ENCODE peak calls at places on chromosomes 11 and 22, in seven cellular contexts. F, X, P, B, L, U and W are unnamed samples.

GRCh38 chr11:120141144-120142071 is 3.5 kb upstream of the TRIM29 start:
- DNase-seq in U (no peak), F (peak; percentile 4), P (peak; percentile 47), L (no peak), B (no peak), X (no peak), W (no peak)

GRCh38 chr11:61816736-61817455 is at the start of gene FADS1:
- DNase-seq in F (peak; percentile 64), P (peak; percentile 94), L (peak; percentile 91), B (peak; percentile 99), X (peak; percentile 73), U (peak; percentile 84), W (peak; percentile 87)

GRCh38 chr11:100994966-100995365 is 134.6 kb downstream of the PGR start:
- DNase-seq in L (no peak), X (peak; percentile 81), U (no peak), B (no peak), P (no peak), F (no peak), W (no peak)

GRCh38 chr11:94968334-94968958 is 4.9 kb downstream of the CWC15 start:
- DNase-seq in L (no peak), B (peak; percentile 61), P (no peak), F (no peak), U (no peak), X (peak; percentile 4), W (peak; percentile 18)

GRCh38 chr22:42905702-42906183 is 48.7 kb upstream of the ARFGAP3 start:
- DNase-seq in P (no peak), X (peak; percentile 4), B (no peak), U (peak; percentile 67), L (no peak), F (peak; percentile 51), W (no peak)

GRCh38 chr11:95084509-95084908 is 5.1 kb upstream of the ENDOD1 start:
- DNase-seq in F (no peak), B (peak; percentile 64), L (no peak), U (no peak), P (no peak), X (peak; percentile 89), W (no peak)

GRCh38 chr11:21654091-21654490 is 538.8 kb upstream of the ANO5 start:
- DNase-seq in L (no peak), U (no peak), F (no peak), P (no peak), B (no peak), X (no peak), W (no peak)

GRCh38 chr11:121039971-121040613 is 16.2 kb downstream of the TBCEL start:
- DNase-seq in P (no peak), L (no peak), B (no peak), F (no peak), U (no peak), X (no peak), W (no peak)

GRCh38 chr22:35649026-35649553 is 844 bp downstream of the APOL6 start:
- DNase-seq in X (no peak), U (no peak), F (no peak), P (peak; percentile 36), B (no peak), L (no peak), W (no peak)

GRCh38 chr11:133983660-133984316 is 27.0 kb upstream of the IGSF9B start:
- DNase-seq in P (no peak), L (no peak), B (no peak), U (no peak), X (no peak), F (no peak), W (no peak)

GRCh38 chr11:104332110-104332509 is 168.2 kb upstream of the PDGFD start:
- DNase-seq in L (peak; percentile 32), P (no peak), F (no peak), U (no peak), X (no peak), B (no peak), W (no peak)

GRCh38 chr22:35375031-35375430 is 5.9 kb upstream of the HMOX1 start:
- DNase-seq in U (no peak), P (no peak), B (peak; percentile 41), F (no peak), L (no peak), X (peak; percentile 42), W (no peak)

GRCh38 chr11:36149538-36150242 is 139.5 kb downstream of the COMMD9 start:
- DNase-seq in P (no peak), B (peak; percentile 99), X (peak; percentile 100), F (peak; percentile 27), L (peak; percentile 99), U (peak; percentile 31), W (peak; percentile 71)

GRCh38 chr11:2687782-2688191 is 12.0 kb downstream of the KCNQ1OT1 start:
- DNase-seq in L (no peak), U (no peak), X (no peak), F (no peak), P (no peak), B (no peak), W (no peak)

GRCh38 chr11:64864473-64865285 is 13.7 kb downstream of the EHD1 start:
- DNase-seq in F (peak; percentile 32), B (peak; percentile 98), X (peak; percentile 75), P (no peak), L (no peak), U (no peak), W (no peak)

GRCh38 chr22:36405671-36406070 is 17.9 kb upstream of the MYH9 start:
- DNase-seq in U (no peak), X (peak; percentile 63), L (no peak), B (peak; percentile 69), P (no peak), F (no peak), W (no peak)

GRCh38 chr11:11620966-11621880 is 582 bp downstream of the GALNT18 start:
- DNase-seq in B (peak; percentile 68), L (no peak), P (no peak), F (peak; percentile 38), U (peak; percentile 27), X (peak; percentile 58), W (no peak)

GRCh38 chr11:116488836-116489389 is 283.9 kb downstream of the BUD13 start:
- DNase-seq in X (no peak), L (no peak), B (no peak), P (no peak), U (no peak), F (no peak), W (no peak)

GRCh38 chr11:67732045-67732787 is 57.8 kb upstream of the ALDH3B2 start:
- DNase-seq in B (no peak), L (peak; percentile 4), P (no peak), F (no peak), X (no peak), U (no peak), W (no peak)
- TF ChIP-seq CTCF in B (peak; percentile 21), L (peak; percentile 27), P (peak; percentile 56), F (no peak), X (peak; percentile 26), U (no peak), W (no peak)

GRCh38 chr11:47269002-47269828 is 718 bp upstream of the MADD start:
- DNase-seq in U (peak; percentile 91), B (peak; percentile 95), X (peak; percentile 80), L (peak; percentile 47), P (peak; percentile 91), F (peak; percentile 90), W (no peak)
- TF ChIP-seq CTCF in U (peak; percentile 23), B (no peak), X (peak; percentile 12), L (no peak), P (peak; percentile 44), F (peak; percentile 50), W (peak; percentile 8)

DNA sequence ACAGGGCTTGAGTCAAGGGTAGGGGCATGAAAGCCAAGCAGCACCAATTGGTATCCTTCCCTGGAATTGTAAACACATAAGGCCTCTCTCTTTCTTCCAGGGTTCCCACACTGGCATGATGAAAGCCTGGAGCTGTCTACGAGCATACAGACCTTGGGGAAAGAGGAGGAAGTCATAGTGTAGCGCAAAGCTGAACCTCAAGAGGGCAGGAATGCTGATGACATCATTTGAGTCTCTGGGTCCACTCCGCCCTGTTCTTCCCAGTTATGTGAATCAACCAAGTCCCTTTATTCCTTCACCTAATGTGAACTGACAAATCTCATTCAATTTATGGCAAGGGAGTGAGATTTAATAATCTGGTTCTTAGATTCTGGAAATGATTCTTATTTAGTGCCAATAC is 266.4 kb upstream of the NCAM1 start:
- DNase-seq in U (no peak), X (peak; percentile 40), F (no peak), B (no peak), P (no peak), L (no peak), W (no peak)
- TF ChIP-seq CTCF in U (no peak), X (no peak), F (no peak), B (no peak), P (peak; percentile 28), L (no peak), W (no peak)

DNA sequence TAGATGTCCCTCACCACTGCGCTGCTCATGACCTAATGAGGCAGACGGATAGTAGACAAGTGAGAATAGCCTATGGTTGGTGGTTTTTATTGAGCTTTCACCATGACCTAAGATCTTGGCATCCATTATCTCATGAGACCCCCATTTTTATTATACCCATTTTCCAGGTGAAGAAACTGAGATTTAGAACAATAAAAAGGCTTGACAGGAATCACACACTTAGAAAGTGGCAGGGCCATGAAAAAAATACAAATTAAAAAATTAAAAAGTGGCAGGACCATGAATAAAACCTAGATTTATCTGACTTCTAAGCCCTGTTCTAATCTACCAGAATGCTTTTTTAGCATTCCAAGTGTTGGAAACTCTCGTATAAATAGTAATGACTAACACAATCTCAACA is 1.1 kb downstream of the LRRC55 start:
- DNase-seq in L (no peak), P (no peak), B (no peak), X (no peak), U (no peak), F (no peak), W (no peak)
- TF ChIP-seq CTCF in L (no peak), P (no peak), B (no peak), X (no peak), U (no peak), F (no peak), W (no peak)

GRCh38 chr11:60251485-60252207 is 8.7 kb upstream of the MS4A4E start:
- DNase-seq in U (no peak), B (peak; percentile 7), P (no peak), F (no peak), X (peak; percentile 34), L (peak; percentile 24), W (no peak)
- TF ChIP-seq CTCF in U (peak; percentile 42), B (no peak), P (peak; percentile 72), F (peak; percentile 44), X (peak; percentile 67), L (peak; percentile 39), W (peak; percentile 40)

GRCh38 chr22:31730344-31730711 is 19.6 kb downstream of the PRR14L start:
- DNase-seq in B (no peak), X (no peak), P (no peak), L (no peak), U (no peak), F (no peak), W (no peak)
- TF ChIP-seq CTCF in B (no peak), X (peak; percentile 13), P (peak; percentile 25), L (no peak), U (no peak), F (no peak), W (no peak)